ENCODE peak calls at places on chromosomes 1 and 21, in four cellular contexts. J, I, C and O are unnamed samples.

GRCh38 chr1:159030865-159031472 is 21.3 kb downstream of the IFI16 start:
- DNase-seq in J (no peak), C (no peak), I (no peak), O (no peak)

GRCh38 chr1:84181350-84182005 is 37.4 kb downstream of the PRKACB start:
- DNase-seq in I (no peak), C (no peak), J (no peak), O (no peak)

GRCh38 chr1:63501256-63501655 is 21.8 kb downstream of the ITGB3BP start:
- DNase-seq in C (no peak), J (no peak), I (no peak), O (no peak)

GRCh38 chr1:186828612-186829542 is at the start of gene PLA2G4A:
- DNase-seq in J (no peak), I (peak), C (no peak), O (peak)

GRCh38 chr1:204417231-204417997 is 5.8 kb upstream of the PPP1R15B start:
- DNase-seq in C (peak), J (no peak), I (peak), O (peak)

GRCh38 chr1:160401487-160401805 is 1.1 kb downstream of the VANGL2 start:
- DNase-seq in C (no peak), I (no peak), J (no peak), O (no peak)

GRCh38 chr1:110307239-110307974 is 31.8 kb upstream of the RBM15 start:
- DNase-seq in J (no peak), C (no peak), I (no peak), O (no peak)

GRCh38 chr1:35223109-35223630 is 30.2 kb upstream of the SFPQ start:
- DNase-seq in C (no peak), I (no peak), J (no peak), O (no peak)

GRCh38 chr1:235741294-235741693 is 91.7 kb upstream of the GNG4 start:
- DNase-seq in I (no peak), J (no peak), C (no peak), O (peak)

GRCh38 chr1:43316738-43317520 is 16.1 kb downstream of the TIE1 start:
- DNase-seq in I (no peak), J (no peak), C (no peak), O (no peak)

GRCh38 chr1:68269637-68270430 is 37.5 kb upstream of the WLS start:
- DNase-seq in C (no peak), J (no peak), I (no peak), O (peak)

GRCh38 chr1:206050655-206051235 is 2.2 kb upstream of the RHEX start:
- DNase-seq in J (peak), C (peak), I (no peak), O (peak)

GRCh38 chr21:37866027-37866426 is 50.2 kb downstream of the KCNJ6 start:
- DNase-seq in C (no peak), J (no peak), I (no peak), O (peak)

GRCh38 chr1:42931911-42932422 is 26.7 kb downstream of the SLC2A1 start:
- DNase-seq in I (no peak), J (peak), C (peak), O (peak)

GRCh38 chr1:37481289-37482003 is 7.1 kb downstream of the ZC3H12A start:
- DNase-seq in J (peak), I (no peak), C (no peak), O (no peak)

GRCh38 chr1:167435484-167435883 is 82.8 kb downstream of the CD247 start:
- DNase-seq in I (no peak), C (no peak), J (no peak), O (no peak)

GRCh38 chr1:238653693-238654321 is 732.6 kb upstream of the CHRM3 start:
- DNase-seq in C (no peak), I (no peak), J (no peak), O (peak)

GRCh38 chr1:21337931-21338567 is 47.8 kb upstream of the ECE1 start:
- DNase-seq in C (no peak), I (no peak), J (no peak), O (peak)

GRCh38 chr1:225299624-225300023 is 128.2 kb downstream of the LBR start:
- DNase-seq in I (no peak), C (no peak), J (no peak), O (peak)

GRCh38 chr1:101073836-101074235 is 48.3 kb upstream of the DPH5 start:
- DNase-seq in C (no peak), J (no peak), I (no peak), O (no peak)

GRCh38 chr1:61699893-61700851 is 24.8 kb downstream of the TM2D1 start:
- DNase-seq in J (no peak), I (no peak), C (no peak), O (no peak)

GRCh38 chr1:5976726-5977493 is 15.3 kb downstream of the NPHP4 start:
- DNase-seq in C (no peak), I (no peak), J (no peak), O (no peak)

GRCh38 chr1:1550591-1551432 is 10.4 kb upstream of the TMEM240 start:
- DNase-seq in I (peak), J (no peak), C (no peak), O (no peak)

GRCh38 chr1:153348511-153349362 is at the start of gene PGLYRP4:
- DNase-seq in I (no peak), J (no peak), C (no peak), O (no peak)